ENCODE peak calls at places on chromosomes 5 and 9, in ten cellular contexts. One of them, this sample, is unnamed.

GRCh38 chr5:44199408-44199807 is 189.8 kb downstream of the FGF10 start:
- DNase-seq in astrocyte: no peak
- DNase-seq in PC-3: no peak
- DNase-seq in endothelial cell of umbilical vein: no peak
- DNase-seq in IMR-90: no peak
- DNase-seq in mammary epithelial cell: no peak
- DNase-seq in colonic mucosa: no peak
- DNase-seq in fibroblast of lung: no peak
- DNase-seq in neural progenitor cell: no peak
- DNase-seq in H9: no peak
- DNase-seq in this sample: no peak

GRCh38 chr9:33379666-33380389 is 22.5 kb downstream of the AQP7 start:
- DNase-seq in endothelial cell of umbilical vein: no peak
- DNase-seq in H9: no peak
- DNase-seq in mammary epithelial cell: no peak
- DNase-seq in fibroblast of lung: no peak
- DNase-seq in PC-3: no peak
- DNase-seq in colonic mucosa: no peak
- DNase-seq in IMR-90: no peak
- DNase-seq in astrocyte: no peak
- DNase-seq in neural progenitor cell: no peak
- DNase-seq in this sample: no peak

GRCh38 chr5:15254607-15255006 is 245.4 kb upstream of the FBXL7 start:
- DNase-seq in colonic mucosa: no peak
- DNase-seq in endothelial cell of umbilical vein: no peak
- DNase-seq in astrocyte: no peak
- DNase-seq in PC-3: no peak
- DNase-seq in fibroblast of lung: no peak
- DNase-seq in neural progenitor cell: no peak
- DNase-seq in mammary epithelial cell: no peak
- DNase-seq in H9: no peak
- DNase-seq in IMR-90: peak
- DNase-seq in this sample: no peak

GRCh38 chr5:59693492-59693891 is 200.0 kb downstream of the PDE4D start:
- DNase-seq in endothelial cell of umbilical vein: no peak
- DNase-seq in IMR-90: no peak
- DNase-seq in neural progenitor cell: no peak
- DNase-seq in mammary epithelial cell: no peak
- DNase-seq in astrocyte: peak
- DNase-seq in H9: no peak
- DNase-seq in colonic mucosa: no peak
- DNase-seq in fibroblast of lung: peak
- DNase-seq in PC-3: no peak
- DNase-seq in this sample: no peak

GRCh38 chr5:178194026-178194425 is 6.9 kb upstream of the GMCL2 start:
- DNase-seq in endothelial cell of umbilical vein: no peak
- DNase-seq in PC-3: no peak
- DNase-seq in mammary epithelial cell: no peak
- DNase-seq in neural progenitor cell: no peak
- DNase-seq in H9: no peak
- DNase-seq in IMR-90: no peak
- DNase-seq in astrocyte: no peak
- DNase-seq in colonic mucosa: no peak
- DNase-seq in fibroblast of lung: no peak
- DNase-seq in this sample: no peak

GRCh38 chr5:150473673-150474358 is 24.3 kb upstream of the RPS14 start:
- DNase-seq in neural progenitor cell: peak
- DNase-seq in IMR-90: peak
- DNase-seq in endothelial cell of umbilical vein: no peak
- DNase-seq in PC-3: peak
- DNase-seq in H9: peak
- DNase-seq in astrocyte: peak
- DNase-seq in fibroblast of lung: peak
- DNase-seq in colonic mucosa: no peak
- DNase-seq in mammary epithelial cell: peak
- DNase-seq in this sample: no peak

GRCh38 chr5:111095982-111096381 is 3.8 kb downstream of the WDR36 start:
- DNase-seq in neural progenitor cell: no peak
- DNase-seq in H9: no peak
- DNase-seq in PC-3: no peak
- DNase-seq in fibroblast of lung: no peak
- DNase-seq in astrocyte: no peak
- DNase-seq in mammary epithelial cell: no peak
- DNase-seq in endothelial cell of umbilical vein: no peak
- DNase-seq in IMR-90: no peak
- DNase-seq in colonic mucosa: no peak
- DNase-seq in this sample: no peak

GRCh38 chr9:34374905-34375552 is 1.7 kb downstream of the MYORG start:
- DNase-seq in PC-3: peak
- DNase-seq in fibroblast of lung: no peak
- DNase-seq in mammary epithelial cell: peak
- DNase-seq in neural progenitor cell: peak
- DNase-seq in endothelial cell of umbilical vein: no peak
- DNase-seq in colonic mucosa: peak
- DNase-seq in IMR-90: no peak
- DNase-seq in astrocyte: no peak
- DNase-seq in H9: peak
- DNase-seq in this sample: no peak

GRCh38 chr5:141495456-141495811 is 6.6 kb downstream of the PCDHGC5 start:
- DNase-seq in astrocyte: no peak
- DNase-seq in endothelial cell of umbilical vein: no peak
- DNase-seq in colonic mucosa: no peak
- DNase-seq in PC-3: no peak
- DNase-seq in neural progenitor cell: no peak
- DNase-seq in IMR-90: no peak
- DNase-seq in H9: no peak
- DNase-seq in fibroblast of lung: no peak
- DNase-seq in mammary epithelial cell: no peak
- DNase-seq in this sample: no peak

DNA sequence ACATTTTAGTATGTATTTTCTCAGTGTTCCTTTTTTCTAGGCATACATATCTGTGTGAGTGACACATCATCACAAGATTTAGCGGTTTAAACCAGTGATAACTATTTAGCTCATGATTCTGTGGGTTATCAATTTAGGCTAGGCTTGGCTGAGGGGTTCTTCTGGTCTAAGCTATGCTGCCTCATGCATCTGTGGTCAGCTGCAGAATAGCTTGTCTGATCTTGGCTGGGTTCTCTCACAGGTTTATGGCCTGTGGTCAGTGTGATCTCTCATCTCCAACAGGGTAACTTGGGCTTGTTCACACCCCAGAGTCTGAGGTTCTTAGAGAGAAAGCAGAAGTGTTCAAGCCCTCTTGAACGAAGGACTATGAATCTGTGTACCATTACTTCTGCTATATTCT is 363.3 kb downstream of the KDM4C start:
- DNase-seq in IMR-90: no peak
- DNase-seq in fibroblast of lung: peak
- DNase-seq in PC-3: no peak
- DNase-seq in neural progenitor cell: no peak
- DNase-seq in endothelial cell of umbilical vein: no peak
- DNase-seq in astrocyte: peak
- DNase-seq in H9: no peak
- DNase-seq in colonic mucosa: no peak
- DNase-seq in mammary epithelial cell: peak
- DNase-seq in this sample: no peak
- TF ChIP-seq CTCF in IMR-90: no peak
- TF ChIP-seq CTCF in fibroblast of lung: no peak
- TF ChIP-seq CTCF in PC-3: no peak
- TF ChIP-seq CTCF in neural progenitor cell: no peak
- TF ChIP-seq CTCF in endothelial cell of umbilical vein: no peak
- TF ChIP-seq CTCF in astrocyte: no peak
- TF ChIP-seq CTCF in H9: no peak
- TF ChIP-seq CTCF in colonic mucosa: no peak
- TF ChIP-seq CTCF in mammary epithelial cell: no peak
- TF ChIP-seq CTCF in this sample: no peak

GRCh38 chr5:172939561-172939960 is 19.7 kb upstream of the RPL26L1 start:
- DNase-seq in fibroblast of lung: no peak
- DNase-seq in astrocyte: no peak
- DNase-seq in H9: no peak
- DNase-seq in neural progenitor cell: peak
- DNase-seq in mammary epithelial cell: no peak
- DNase-seq in colonic mucosa: no peak
- DNase-seq in PC-3: no peak
- DNase-seq in endothelial cell of umbilical vein: no peak
- DNase-seq in IMR-90: peak
- DNase-seq in this sample: no peak
- H3K9ac ChIP-seq in fibroblast of lung: no peak
- H3K9ac ChIP-seq in astrocyte: no peak
- H3K9ac ChIP-seq in H9: no peak
- H3K9ac ChIP-seq in neural progenitor cell: no peak
- H3K9ac ChIP-seq in mammary epithelial cell: no peak
- H3K9ac ChIP-seq in colonic mucosa: no peak
- H3K9ac ChIP-seq in PC-3: no peak
- H3K9ac ChIP-seq in endothelial cell of umbilical vein: no peak
- H3K9ac ChIP-seq in IMR-90: no peak
- H3K9ac ChIP-seq in this sample: no peak

DNA sequence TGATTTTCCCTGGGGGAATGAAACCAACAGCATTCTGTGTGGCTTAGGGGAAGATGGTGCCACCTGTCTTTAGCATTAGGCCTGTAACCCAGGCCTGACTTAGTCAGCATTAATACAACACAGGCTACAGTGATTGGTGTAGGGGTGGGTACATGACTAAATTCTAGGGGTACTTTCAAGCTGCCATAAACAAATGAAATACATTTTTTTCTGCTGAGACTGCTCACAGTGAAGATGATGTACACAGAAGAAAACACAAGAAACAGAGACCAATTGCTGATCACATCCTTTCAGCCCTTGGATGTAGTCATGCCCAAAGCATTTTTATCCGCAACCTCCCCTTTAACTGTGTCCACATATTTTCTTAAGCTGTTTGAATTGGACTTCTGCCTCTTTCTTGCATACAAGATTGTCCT is 527.2 kb downstream of the KCTD16 start:
- DNase-seq in mammary epithelial cell: peak
- DNase-seq in IMR-90: peak
- DNase-seq in H9: no peak
- DNase-seq in PC-3: peak
- DNase-seq in endothelial cell of umbilical vein: peak
- DNase-seq in colonic mucosa: no peak
- DNase-seq in neural progenitor cell: no peak
- DNase-seq in astrocyte: peak
- DNase-seq in fibroblast of lung: peak
- DNase-seq in this sample: no peak
- TF ChIP-seq CTCF in mammary epithelial cell: no peak
- TF ChIP-seq CTCF in IMR-90: peak
- TF ChIP-seq CTCF in H9: peak
- TF ChIP-seq CTCF in PC-3: no peak
- TF ChIP-seq CTCF in endothelial cell of umbilical vein: no peak
- TF ChIP-seq CTCF in colonic mucosa: no peak
- TF ChIP-seq CTCF in neural progenitor cell: no peak
- TF ChIP-seq CTCF in astrocyte: peak
- TF ChIP-seq CTCF in fibroblast of lung: peak
- TF ChIP-seq CTCF in this sample: no peak

GRCh38 chr5:91180506-91180905 is 202.6 kb downstream of the ARRDC3 start:
- DNase-seq in IMR-90: no peak
- DNase-seq in PC-3: no peak
- DNase-seq in fibroblast of lung: no peak
- DNase-seq in neural progenitor cell: no peak
- DNase-seq in colonic mucosa: no peak
- DNase-seq in mammary epithelial cell: no peak
- DNase-seq in endothelial cell of umbilical vein: no peak
- DNase-seq in H9: no peak
- DNase-seq in astrocyte: no peak
- DNase-seq in this sample: no peak

GRCh38 chr5:91186101-91186500 is 197.0 kb downstream of the ARRDC3 start:
- DNase-seq in endothelial cell of umbilical vein: no peak
- DNase-seq in fibroblast of lung: no peak
- DNase-seq in neural progenitor cell: no peak
- DNase-seq in mammary epithelial cell: no peak
- DNase-seq in colonic mucosa: no peak
- DNase-seq in astrocyte: no peak
- DNase-seq in PC-3: no peak
- DNase-seq in IMR-90: no peak
- DNase-seq in H9: no peak
- DNase-seq in this sample: no peak

GRCh38 chr5:91183743-91184142 is 199.4 kb downstream of the ARRDC3 start:
- DNase-seq in IMR-90: no peak
- DNase-seq in endothelial cell of umbilical vein: no peak
- DNase-seq in astrocyte: no peak
- DNase-seq in mammary epithelial cell: no peak
- DNase-seq in fibroblast of lung: no peak
- DNase-seq in neural progenitor cell: no peak
- DNase-seq in colonic mucosa: peak
- DNase-seq in PC-3: no peak
- DNase-seq in H9: no peak
- DNase-seq in this sample: no peak

GRCh38 chr5:91179018-91179417 is 204.1 kb downstream of the ARRDC3 start:
- DNase-seq in endothelial cell of umbilical vein: peak
- DNase-seq in colonic mucosa: no peak
- DNase-seq in neural progenitor cell: no peak
- DNase-seq in mammary epithelial cell: no peak
- DNase-seq in IMR-90: peak
- DNase-seq in astrocyte: peak
- DNase-seq in PC-3: no peak
- DNase-seq in fibroblast of lung: peak
- DNase-seq in H9: no peak
- DNase-seq in this sample: no peak

GRCh38 chr5:91182763-91183162 is 200.4 kb downstream of the ARRDC3 start:
- DNase-seq in PC-3: no peak
- DNase-seq in colonic mucosa: peak
- DNase-seq in fibroblast of lung: no peak
- DNase-seq in neural progenitor cell: no peak
- DNase-seq in endothelial cell of umbilical vein: no peak
- DNase-seq in IMR-90: no peak
- DNase-seq in astrocyte: no peak
- DNase-seq in mammary epithelial cell: no peak
- DNase-seq in H9: no peak
- DNase-seq in this sample: no peak
- H3K9ac ChIP-seq in PC-3: no peak
- H3K9ac ChIP-seq in colonic mucosa: no peak
- H3K9ac ChIP-seq in fibroblast of lung: no peak
- H3K9ac ChIP-seq in neural progenitor cell: no peak
- H3K9ac ChIP-seq in endothelial cell of umbilical vein: no peak
- H3K9ac ChIP-seq in IMR-90: no peak
- H3K9ac ChIP-seq in astrocyte: no peak
- H3K9ac ChIP-seq in mammary epithelial cell: no peak
- H3K9ac ChIP-seq in H9: no peak
- H3K9ac ChIP-seq in this sample: no peak

DNA sequence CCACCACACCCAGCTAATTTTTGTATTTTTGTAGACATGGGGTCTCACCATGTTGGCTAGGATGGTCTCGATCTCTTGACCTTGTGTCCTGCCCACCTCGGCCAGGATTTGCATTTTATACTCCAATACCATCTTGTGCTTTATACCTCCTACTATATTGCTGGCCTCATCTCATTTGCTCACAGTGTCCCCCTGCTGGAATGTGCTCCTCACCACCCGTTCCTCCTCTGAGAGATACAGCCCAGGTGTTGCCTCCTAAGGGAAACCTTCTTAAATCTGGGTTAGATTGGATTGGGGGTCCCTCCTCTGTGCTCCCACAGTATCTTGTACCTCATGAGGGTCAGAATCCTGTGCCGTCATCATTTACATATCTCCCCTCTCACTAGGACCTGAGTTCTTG is 131.7 kb downstream of the PAPPA start:
- DNase-seq in fibroblast of lung: no peak
- DNase-seq in H9: peak
- DNase-seq in IMR-90: no peak
- DNase-seq in PC-3: no peak
- DNase-seq in endothelial cell of umbilical vein: no peak
- DNase-seq in astrocyte: no peak
- DNase-seq in colonic mucosa: no peak
- DNase-seq in neural progenitor cell: peak
- DNase-seq in mammary epithelial cell: no peak
- DNase-seq in this sample: no peak
- TF ChIP-seq CTCF in fibroblast of lung: no peak
- TF ChIP-seq CTCF in H9: peak
- TF ChIP-seq CTCF in IMR-90: no peak
- TF ChIP-seq CTCF in PC-3: peak
- TF ChIP-seq CTCF in endothelial cell of umbilical vein: no peak
- TF ChIP-seq CTCF in astrocyte: no peak
- TF ChIP-seq CTCF in colonic mucosa: no peak
- TF ChIP-seq CTCF in neural progenitor cell: peak
- TF ChIP-seq CTCF in mammary epithelial cell: no peak
- TF ChIP-seq CTCF in this sample: no peak